ENCODE peak calls at places on chromosomes 4 and X, in five cellular contexts. One of them, this sample, is unnamed.
A peak's percentile ranks its signal among the peaks of the same experiment; 100 is the strongest.

GRCh38 chr4:80876810-80877209 is 153.7 kb upstream of the BMP3 start:
- DNase-seq in H1: no peak
- DNase-seq in HepG2: no peak
- DNase-seq in A549: no peak
- DNase-seq in suprapubic skin: no peak
- DNase-seq in this sample: no peak

GRCh38 chr4:2264481-2265041 is 2.7 kb upstream of the MXD4 start:
- DNase-seq in H1: no peak
- DNase-seq in HepG2: no peak
- DNase-seq in A549: no peak
- DNase-seq in suprapubic skin: no peak
- DNase-seq in this sample: no peak

GRCh38 chr4:101346312-101346561 is 1.1 kb downstream of the PPP3CA start:
- DNase-seq in H1: no peak
- DNase-seq in HepG2: peak; percentile 16
- DNase-seq in A549: no peak
- DNase-seq in suprapubic skin: no peak
- DNase-seq in this sample: no peak

GRCh38 chr4:78704981-78705757 is 71.0 kb upstream of the BMP2K start:
- DNase-seq in H1: no peak
- DNase-seq in HepG2: peak; percentile 10
- DNase-seq in A549: no peak
- DNase-seq in suprapubic skin: no peak
- DNase-seq in this sample: no peak

GRCh38 chr4:119623025-119623424 is 5.6 kb downstream of the PDE5A start:
- DNase-seq in H1: no peak
- DNase-seq in HepG2: no peak
- DNase-seq in A549: no peak
- DNase-seq in suprapubic skin: no peak
- DNase-seq in this sample: no peak

GRCh38 chr4:1006856-1007255 is 4.6 kb upstream of the FGFRL1 start:
- DNase-seq in H1: no peak
- DNase-seq in HepG2: no peak
- DNase-seq in A549: no peak
- DNase-seq in suprapubic skin: no peak
- DNase-seq in this sample: no peak

GRCh38 chrX:153551135-153551534 is 33.7 kb downstream of the ATP2B3 start:
- DNase-seq in H1: no peak
- DNase-seq in HepG2: no peak
- DNase-seq in A549: no peak
- DNase-seq in suprapubic skin: no peak
- DNase-seq in this sample: no peak

GRCh38 chr4:81214518-81215218 is 354 bp downstream of the PRKG2 start:
- DNase-seq in H1: no peak
- DNase-seq in HepG2: no peak
- DNase-seq in A549: no peak
- DNase-seq in suprapubic skin: no peak
- DNase-seq in this sample: peak; percentile 87

GRCh38 chrX:39983715-39984114 is 114.0 kb downstream of the BCOR start:
- DNase-seq in H1: no peak
- DNase-seq in HepG2: no peak
- DNase-seq in A549: no peak
- DNase-seq in suprapubic skin: no peak
- DNase-seq in this sample: no peak

GRCh38 chr4:102562995-102563394 is 61.8 kb downstream of the NFKB1 start:
- DNase-seq in H1: no peak
- DNase-seq in HepG2: no peak
- DNase-seq in A549: no peak
- DNase-seq in suprapubic skin: no peak
- DNase-seq in this sample: no peak

GRCh38 chrX:129786210-129786651 is 6.5 kb downstream of the SASH3 start:
- DNase-seq in H1: no peak
- DNase-seq in HepG2: no peak
- DNase-seq in A549: no peak
- DNase-seq in suprapubic skin: no peak
- DNase-seq in this sample: no peak

GRCh38 chr4:15873117-15873516 is 65.4 kb downstream of the FGFBP1 start:
- DNase-seq in H1: no peak
- DNase-seq in HepG2: no peak
- DNase-seq in A549: no peak
- DNase-seq in suprapubic skin: no peak
- DNase-seq in this sample: no peak

GRCh38 chr4:94491322-94491721 is 39.6 kb downstream of the PDLIM5 start:
- DNase-seq in H1: no peak
- DNase-seq in HepG2: no peak
- DNase-seq in A549: no peak
- DNase-seq in suprapubic skin: no peak
- DNase-seq in this sample: no peak

GRCh38 chrX:30144221-30144620 is 71.1 kb upstream of the MAGEB2 start:
- DNase-seq in H1: no peak
- DNase-seq in HepG2: no peak
- DNase-seq in A549: no peak
- DNase-seq in suprapubic skin: no peak
- DNase-seq in this sample: no peak

GRCh38 chr4:67762091-67762490 is 7.9 kb upstream of the GNRHR start:
- DNase-seq in H1: no peak
- DNase-seq in HepG2: no peak
- DNase-seq in A549: no peak
- DNase-seq in suprapubic skin: no peak
- DNase-seq in this sample: no peak

GRCh38 chr4:146049802-146050201 is 111.2 kb upstream of the ZNF827 start:
- DNase-seq in H1: no peak
- DNase-seq in HepG2: no peak
- DNase-seq in A549: no peak
- DNase-seq in suprapubic skin: no peak
- DNase-seq in this sample: no peak

GRCh38 chr4:104966349-104967033 is 180.2 kb upstream of the TET2 start:
- DNase-seq in H1: no peak
- DNase-seq in HepG2: no peak
- DNase-seq in A549: no peak
- DNase-seq in suprapubic skin: no peak
- DNase-seq in this sample: no peak

GRCh38 chr4:180028682-180029081 is 2214.5 kb upstream of the TENM3 start:
- DNase-seq in H1: peak; percentile 13
- DNase-seq in HepG2: peak; percentile 58
- DNase-seq in A549: no peak
- DNase-seq in suprapubic skin: no peak
- DNase-seq in this sample: peak; percentile 27

GRCh38 chrX:103531002-103531401 is 11.7 kb upstream of the RAB40A start:
- DNase-seq in H1: no peak
- DNase-seq in HepG2: no peak
- DNase-seq in A549: no peak
- DNase-seq in suprapubic skin: no peak
- DNase-seq in this sample: no peak

GRCh38 chr4:186020793-186021407 is 48.1 kb upstream of the TLR3 start:
- DNase-seq in H1: no peak
- DNase-seq in HepG2: no peak
- DNase-seq in A549: no peak
- DNase-seq in suprapubic skin: no peak
- DNase-seq in this sample: no peak

DNA sequence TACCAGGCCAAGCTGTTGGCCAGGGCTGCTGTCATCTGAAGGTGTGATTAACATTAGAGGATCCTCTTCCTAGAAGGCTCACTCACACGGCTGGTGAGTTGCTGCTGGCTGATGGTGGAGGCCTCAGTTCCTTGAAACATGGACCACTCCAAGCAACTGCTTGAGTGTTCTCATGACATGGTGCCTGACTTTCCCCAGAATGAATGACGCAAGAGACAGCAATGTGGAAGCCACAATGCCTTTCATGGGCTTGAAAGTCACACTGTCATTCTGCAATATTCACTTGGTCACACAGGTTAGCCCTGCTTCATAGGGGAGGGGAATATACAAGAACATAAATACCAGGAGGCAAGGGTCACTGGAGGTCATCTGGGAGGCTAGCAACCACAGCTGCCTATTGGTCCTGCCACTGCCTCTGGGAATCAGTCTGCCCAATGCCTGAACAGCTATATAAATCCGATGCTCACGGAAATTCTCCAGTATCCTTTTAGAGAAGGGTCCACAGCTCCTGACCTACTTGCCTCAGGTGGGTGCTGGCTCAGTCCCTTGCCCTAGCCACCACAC is 97.1 kb upstream of the MAML3 start:
- DNase-seq in H1: no peak
- DNase-seq in HepG2: no peak
- DNase-seq in A549: no peak
- DNase-seq in suprapubic skin: no peak
- DNase-seq in this sample: peak; percentile 62
- TF ChIP-seq EP300 in H1: no peak
- TF ChIP-seq EP300 in HepG2: no peak
- TF ChIP-seq EP300 in A549: no peak
- TF ChIP-seq EP300 in suprapubic skin: no peak
- TF ChIP-seq EP300 in this sample: no peak

GRCh38 chr4:107988763-107989035 is 990 bp upstream of the HADH start:
- DNase-seq in H1: no peak
- DNase-seq in HepG2: no peak
- DNase-seq in A549: no peak
- DNase-seq in suprapubic skin: no peak
- DNase-seq in this sample: no peak
- H3K4me3 ChIP-seq in H1: no peak overlapping the region
- H3K4me3 ChIP-seq in HepG2: peak overlapping the region; percentile 83
- H3K4me3 ChIP-seq in A549: no peak overlapping the region
- H3K4me3 ChIP-seq in suprapubic skin: peak overlapping the region; percentile 85
- H3K4me3 ChIP-seq in this sample: no peak overlapping the region

GRCh38 chr4:54499308-54500074 is 158.3 kb upstream of the KIT start:
- DNase-seq in H1: no peak
- DNase-seq in HepG2: no peak
- DNase-seq in A549: no peak
- DNase-seq in suprapubic skin: no peak
- DNase-seq in this sample: no peak

GRCh38 chr4:54495641-54496040 is 162.1 kb upstream of the KIT start:
- DNase-seq in H1: no peak
- DNase-seq in HepG2: no peak
- DNase-seq in A549: no peak
- DNase-seq in suprapubic skin: no peak
- DNase-seq in this sample: no peak

GRCh38 chr4:54497947-54498346 is 159.8 kb upstream of the KIT start:
- DNase-seq in H1: no peak
- DNase-seq in HepG2: no peak
- DNase-seq in A549: no peak
- DNase-seq in suprapubic skin: no peak
- DNase-seq in this sample: no peak

GRCh38 chr4:54496412-54496811 is 161.3 kb upstream of the KIT start:
- DNase-seq in H1: no peak
- DNase-seq in HepG2: no peak
- DNase-seq in A549: no peak
- DNase-seq in suprapubic skin: no peak
- DNase-seq in this sample: no peak

GRCh38 chr4:54498661-54499111 is 159.1 kb upstream of the KIT start:
- DNase-seq in H1: no peak
- DNase-seq in HepG2: no peak
- DNase-seq in A549: no peak
- DNase-seq in suprapubic skin: no peak
- DNase-seq in this sample: no peak
- H3K27ac ChIP-seq in H1: no peak overlapping the region
- H3K27ac ChIP-seq in HepG2: no peak overlapping the region
- H3K27ac ChIP-seq in A549: no peak overlapping the region
- H3K27ac ChIP-seq in suprapubic skin: no peak overlapping the region
- H3K27ac ChIP-seq in this sample: no peak overlapping the region

DNA sequence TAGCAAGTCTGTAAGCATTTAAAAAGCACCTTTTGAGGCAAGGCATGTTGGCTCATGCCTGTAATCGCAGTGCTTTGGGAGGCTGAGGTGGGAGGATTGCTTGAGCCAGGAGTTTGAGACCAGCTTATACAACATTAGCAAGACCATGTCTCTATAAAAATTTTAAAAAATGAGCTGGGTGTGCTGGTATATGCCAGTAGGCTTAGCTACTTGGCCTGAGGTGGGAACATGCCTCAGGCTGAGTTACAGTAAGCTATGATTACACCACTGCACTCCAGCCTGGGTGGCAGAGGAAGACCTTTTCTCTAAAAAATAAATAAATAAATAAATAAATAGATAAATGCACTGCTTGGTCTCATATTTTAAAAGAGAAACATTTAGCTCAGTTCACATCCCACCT is 26.8 kb downstream of the BLTP1 start:
- DNase-seq in H1: no peak
- DNase-seq in HepG2: no peak
- DNase-seq in A549: no peak
- DNase-seq in suprapubic skin: no peak
- DNase-seq in this sample: no peak
- TF ChIP-seq EP300 in H1: no peak
- TF ChIP-seq EP300 in HepG2: no peak
- TF ChIP-seq EP300 in A549: no peak
- TF ChIP-seq EP300 in suprapubic skin: no peak
- TF ChIP-seq EP300 in this sample: no peak

DNA sequence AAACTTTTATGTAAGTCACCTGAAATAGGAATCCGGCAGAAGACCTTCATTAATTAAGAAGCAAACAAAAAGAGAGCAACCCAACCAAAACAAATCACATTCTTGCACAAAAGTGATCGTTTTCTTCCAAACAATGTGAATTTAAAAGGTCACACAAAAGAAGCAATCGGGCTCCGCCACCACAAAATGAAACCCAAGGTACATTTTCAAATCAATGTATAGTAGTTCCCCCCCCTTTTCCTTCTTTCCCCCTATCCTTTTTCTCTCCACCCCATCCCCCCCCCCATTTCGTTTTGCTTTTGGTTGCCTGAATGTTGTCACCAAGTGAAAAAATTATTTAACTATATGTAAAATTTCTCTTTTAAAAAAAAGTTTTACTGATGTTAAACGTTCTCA is 2.2 kb downstream of the MAB21L2 start:
- DNase-seq in H1: no peak
- DNase-seq in HepG2: no peak
- DNase-seq in A549: no peak
- DNase-seq in suprapubic skin: no peak
- DNase-seq in this sample: no peak
- H3K4me3 ChIP-seq in H1: peak overlapping the region; percentile 65
- H3K4me3 ChIP-seq in HepG2: no peak overlapping the region
- H3K4me3 ChIP-seq in A549: no peak overlapping the region
- H3K4me3 ChIP-seq in suprapubic skin: peak overlapping the region; percentile 36
- H3K4me3 ChIP-seq in this sample: no peak overlapping the region

This sample was measured in upper lobe of left lung.